ENCODE peak calls at places on chromosomes 12 and 14, in ten cellular contexts. A is NB4, Q is IMR-90, G is H54, W is endothelial cell of umbilical vein, R is upper lobe of left lung, P is lower leg skin, J is GM12892, U is adrenal gland, C is gastrocnemius medialis. K is an unnamed sample.

GRCh38 chr12:45304514-45305178 is 88.8 kb downstream of the ANO6 start:
- DNase-seq in A (no peak), W (peak; percentile 79), U (no peak), G (no peak), J (no peak), Q (no peak), P (no peak), C (no peak), R (no peak), K (no peak)

GRCh38 chr12:58850826-58851225 is 69.5 kb downstream of the LRIG3 start:
- DNase-seq in Q (no peak), W (no peak), C (no peak), A (no peak), J (no peak), P (no peak), G (no peak), U (no peak), R (no peak), K (no peak)

GRCh38 chr14:33432407-33433023 is 493.8 kb downstream of the NPAS3 start:
- DNase-seq in J (no peak), A (peak; percentile 20), U (peak; percentile 48), W (peak; percentile 43), P (no peak), Q (peak; percentile 18), R (no peak), G (no peak), C (no peak), K (peak; percentile 30)

GRCh38 chr14:29648045-29648444 is 279.6 kb downstream of the PRKD1 start:
- DNase-seq in A (no peak), W (no peak), U (no peak), C (no peak), R (no peak), J (no peak), Q (peak; percentile 5), G (no peak), P (no peak), K (no peak)

GRCh38 chr12:67991158-67991557 is 1.9 kb downstream of the IFNG-AS1 start:
- DNase-seq in U (no peak), C (no peak), Q (no peak), R (no peak), P (no peak), J (no peak), G (no peak), W (no peak), A (no peak), K (no peak)

GRCh38 chr12:57092529-57092862 is 3.6 kb downstream of the NAB2 start:
- DNase-seq in U (no peak), J (no peak), G (no peak), C (no peak), R (no peak), Q (no peak), A (no peak), W (no peak), P (no peak), K (no peak)

GRCh38 chr14:48586099-48586498 is 910.7 kb upstream of the MDGA2 start:
- DNase-seq in A (no peak), C (no peak), P (no peak), U (no peak), G (no peak), J (no peak), W (no peak), Q (no peak), R (no peak), K (no peak)

GRCh38 chr12:87150969-87151662 is 878.1 kb downstream of the C12orf50 start:
- DNase-seq in J (no peak), A (no peak), C (no peak), R (no peak), Q (no peak), G (no peak), W (no peak), U (no peak), P (no peak), K (no peak)

GRCh38 chr12:57474862-57475261 is 4.8 kb downstream of the ARHGAP9 start:
- DNase-seq in J (no peak), U (no peak), C (no peak), P (no peak), Q (no peak), W (no peak), R (no peak), G (no peak), A (no peak), K (no peak)

GRCh38 chr12:116595186-116595585 is 36.0 kb downstream of the MAP1LC3B2 start:
- DNase-seq in J (no peak), C (no peak), Q (no peak), P (peak; percentile 69), A (no peak), R (no peak), U (no peak), G (no peak), W (no peak), K (no peak)

GRCh38 chr12:108911915-108912314 is 32.0 kb downstream of the DAO start:
- DNase-seq in Q (no peak), W (no peak), P (no peak), U (no peak), R (no peak), G (no peak), C (no peak), J (no peak), A (no peak), K (no peak)

GRCh38 chr14:89013098-89013504 is 188.7 kb downstream of the TTC8 start:
- DNase-seq in R (no peak), J (no peak), P (no peak), C (no peak), Q (peak; percentile 11), W (peak; percentile 6), G (peak; percentile 19), U (no peak), A (peak; percentile 41), K (peak; percentile 56)

GRCh38 chr12:21819236-21819635 is 44.7 kb upstream of the KCNJ8 start:
- DNase-seq in Q (peak; percentile 63), U (no peak), J (no peak), P (no peak), A (no peak), R (no peak), W (no peak), G (no peak), C (no peak), K (no peak)

GRCh38 chr12:38898001-38898684 is 7.2 kb downstream of the CPNE8 start:
- DNase-seq in R (no peak), G (no peak), P (no peak), J (no peak), C (no peak), U (no peak), A (no peak), Q (no peak), W (no peak), K (no peak)

GRCh38 chr12:67772276-67773169 is 124.0 kb downstream of the DYRK2 start:
- DNase-seq in Q (peak; percentile 76), P (no peak), A (no peak), G (no peak), C (no peak), W (no peak), U (no peak), J (no peak), R (no peak), K (no peak)

GRCh38 chr12:48015129-48015528 is 10.9 kb upstream of the COL2A1 start:
- DNase-seq in P (no peak), A (no peak), U (no peak), W (no peak), C (no peak), R (no peak), G (no peak), Q (no peak), J (no peak), K (no peak)

GRCh38 chr12:88242161-88242925 is 100.2 kb downstream of the TMTC3 start:
- DNase-seq in P (peak; percentile 71), C (no peak), R (no peak), W (peak; percentile 89), J (no peak), Q (peak; percentile 99), U (peak; percentile 47), G (peak; percentile 26), A (no peak), K (no peak)

GRCh38 chr12:128008341-128008740 is 258.6 kb upstream of the TMEM132C start:
- DNase-seq in Q (no peak), P (no peak), W (no peak), R (no peak), A (no peak), J (no peak), U (no peak), C (no peak), G (no peak), K (no peak)

DNA sequence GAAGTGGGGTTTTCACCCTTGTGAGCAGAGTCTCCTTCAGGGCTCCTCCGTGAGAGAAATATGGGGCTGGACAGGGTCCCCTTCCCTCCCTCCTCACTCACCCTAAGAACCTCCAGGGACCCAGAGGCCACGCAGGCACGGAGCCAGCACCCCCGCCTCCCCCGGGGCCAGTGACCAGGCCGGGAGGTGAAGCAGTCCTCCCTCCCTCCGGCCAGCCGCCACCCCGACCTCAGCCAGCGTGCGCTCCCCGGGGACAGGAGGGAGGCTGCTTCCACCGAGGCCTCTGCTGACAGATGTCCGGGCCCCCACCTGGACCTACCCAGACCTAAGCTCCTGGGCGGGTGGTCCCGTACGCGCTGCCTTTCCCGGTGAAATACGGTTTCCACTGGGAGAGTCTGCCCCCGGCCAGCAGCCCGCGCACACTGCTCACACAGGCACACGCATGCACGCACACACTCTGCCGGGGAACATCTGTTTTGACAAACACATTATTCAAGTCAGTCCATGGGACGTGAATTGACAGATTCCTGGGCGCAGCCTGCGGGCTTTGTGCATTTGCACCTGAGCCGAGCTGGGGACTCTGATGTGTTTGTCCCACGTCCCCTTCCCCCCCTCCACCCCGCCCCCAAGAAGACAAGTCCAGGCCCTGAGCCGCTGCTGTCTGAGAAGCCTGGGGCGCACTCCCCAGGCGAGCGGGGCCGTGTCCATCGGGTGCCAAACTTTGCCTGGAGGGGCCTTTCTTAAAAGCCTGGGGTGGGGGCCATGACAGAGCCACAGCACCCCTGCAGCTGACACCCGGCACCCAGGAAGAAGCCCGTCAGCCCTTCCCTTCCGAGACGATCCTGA is 726 bp downstream of the RIMBP2 start:
- DNase-seq in A (no peak), R (no peak), W (no peak), Q (no peak), J (no peak), U (no peak), C (no peak), P (no peak), G (no peak), K (no peak)
- TF ChIP-seq POLR2A in A (no peak), R (no peak), W (no peak), Q (no peak), J (no peak), U (no peak), C (no peak), P (no peak), G (no peak), K (no peak)

GRCh38 chr12:4562034-4562657 is at the start of gene DYRK4:
- DNase-seq in W (peak; percentile 65), R (peak; percentile 87), A (no peak), U (peak; percentile 85), J (no peak), C (peak; percentile 18), G (no peak), Q (peak; percentile 60), P (peak; percentile 56), K (peak; percentile 77)
- TF ChIP-seq POLR2A in W (no peak), R (no peak), A (no peak), U (no peak), J (no peak), C (no peak), G (no peak), Q (no peak), P (no peak), K (no peak)

GRCh38 chr12:49060237-49061156 is at the start of gene KMT2D:
- DNase-seq in Q (peak; percentile 96), J (peak; percentile 94), A (peak; percentile 98), U (peak; percentile 93), W (peak; percentile 92), P (peak; percentile 86), R (peak; percentile 88), C (peak; percentile 83), G (peak; percentile 90), K (peak; percentile 97)
- TF ChIP-seq POLR2A in Q (peak; percentile 48), J (peak; percentile 79), A (peak; percentile 64), U (no peak), W (peak; percentile 85), P (no peak), R (peak; percentile 70), C (peak; percentile 69), G (peak; percentile 36), K (peak; percentile 80)

GRCh38 chr12:52949413-52950331 is 754 bp downstream of the KRT18 start:
- DNase-seq in R (peak; percentile 85), U (peak; percentile 62), A (peak; percentile 79), C (no peak), P (no peak), W (peak; percentile 96), J (no peak), Q (peak; percentile 95), G (peak; percentile 93), K (no peak)
- TF ChIP-seq POLR2A in R (peak; percentile 53), U (no peak), A (no peak), C (no peak), P (no peak), W (no peak), J (no peak), Q (peak; percentile 65), G (no peak), K (no peak)